ENCODE peak calls at places on chromosomes 2 and 18, in seven cellular contexts. W is body of pancreas; L is RWPE1; E is Panc1; V is mesothelial cell of epicardium; D is GM10248; I is CD4-positive, alpha-beta T cell. T is an unnamed sample.

GRCh38 chr2:127535422-127535901 is at the start of gene MYO7B:
- DNase-seq in W (no peak), E (no peak), L (no peak), D (no peak), I (no peak), V (no peak), T (no peak)

GRCh38 chr2:78718483-78718882 is 307.0 kb upstream of the REG3G start:
- DNase-seq in I (no peak), D (no peak), L (peak; percentile 5), W (no peak), V (no peak), E (no peak), T (no peak)

GRCh38 chr2:64065516-64065915 is 46.3 kb upstream of the VPS54 start:
- DNase-seq in V (no peak), W (no peak), D (no peak), L (no peak), E (no peak), I (no peak), T (no peak)

GRCh38 chr2:15562354-15563031 is 1.4 kb upstream of the NBAS start:
- DNase-seq in V (no peak), W (no peak), E (no peak), D (no peak), I (no peak), L (no peak), T (no peak)

GRCh38 chr2:45273412-45274189 is 264.3 kb upstream of the SIX2 start:
- DNase-seq in I (no peak), L (no peak), D (no peak), V (no peak), E (no peak), W (peak; percentile 67), T (no peak)

GRCh38 chr2:47631840-47632398 is 151.0 kb upstream of the MSH6 start:
- DNase-seq in L (peak; percentile 92), E (no peak), V (no peak), W (no peak), D (no peak), I (no peak), T (no peak)

GRCh38 chr18:75678662-75679061 is 251.2 kb upstream of the SMIM21 start:
- DNase-seq in E (no peak), V (no peak), L (no peak), D (no peak), I (no peak), W (no peak), T (no peak)

GRCh38 chr2:206971805-206972204 is 32.5 kb downstream of the CPO start:
- DNase-seq in E (no peak), L (no peak), D (no peak), W (peak; percentile 38), I (no peak), V (no peak), T (no peak)

GRCh38 chr2:11508279-11508678 is 25.6 kb upstream of the GREB1 start:
- DNase-seq in D (no peak), I (no peak), W (no peak), E (no peak), V (no peak), L (no peak), T (no peak)

GRCh38 chr2:174138161-174138560 is 110.2 kb downstream of the OLA1 start:
- DNase-seq in V (no peak), W (no peak), I (no peak), L (no peak), E (no peak), D (no peak), T (no peak)

GRCh38 chr2:231038483-231039293 is 1.4 kb downstream of the C2orf72 start:
- DNase-seq in V (no peak), I (no peak), D (no peak), E (no peak), W (no peak), L (no peak), T (no peak)

GRCh38 chr2:217941339-217941738 is 61.5 kb downstream of the TNS1 start:
- DNase-seq in L (no peak), W (no peak), D (no peak), I (no peak), V (no peak), E (no peak), T (no peak)

GRCh38 chr18:49447810-49448745 is 12.4 kb downstream of the DYM start:
- DNase-seq in W (no peak), E (no peak), V (no peak), I (no peak), D (no peak), L (peak; percentile 1), T (peak; percentile 32)

GRCh38 chr2:237473474-237474453 is 13.3 kb upstream of the MLPH start:
- DNase-seq in E (no peak), W (peak; percentile 56), I (no peak), V (no peak), L (no peak), D (no peak), T (no peak)

GRCh38 chr18:37689841-37690240 is 124.2 kb upstream of the CELF4 start:
- DNase-seq in L (no peak), V (no peak), W (no peak), E (no peak), D (no peak), I (no peak), T (no peak)

GRCh38 chr18:10085876-10086275 is 172.1 kb downstream of the VAPA start:
- DNase-seq in D (no peak), E (no peak), W (no peak), L (no peak), V (no peak), I (no peak), T (no peak)

GRCh38 chr2:171521361-171522056 is 765 bp upstream of the CYBRD1 start:
- DNase-seq in V (no peak), W (no peak), L (no peak), E (no peak), I (no peak), D (no peak), T (no peak)

GRCh38 chr2:38065502-38066135 is 10.3 kb downstream of the CYP1B1 start:
- DNase-seq in I (no peak), L (no peak), V (no peak), E (no peak), D (no peak), W (no peak), T (no peak)

GRCh38 chr18:39825485-39825884 is 2129.5 kb upstream of the PIK3C3 start:
- DNase-seq in D (no peak), W (no peak), I (no peak), L (no peak), E (no peak), V (no peak), T (no peak)

GRCh38 chr2:241586564-241587264 is 28.2 kb downstream of the BOK start:
- DNase-seq in L (no peak), E (no peak), D (no peak), I (no peak), V (no peak), W (no peak), T (no peak)

GRCh38 chr2:104863585-104864279 is 9.8 kb downstream of the POU3F3 start:
- DNase-seq in W (no peak), I (no peak), V (no peak), L (no peak), D (no peak), E (no peak), T (no peak)

DNA sequence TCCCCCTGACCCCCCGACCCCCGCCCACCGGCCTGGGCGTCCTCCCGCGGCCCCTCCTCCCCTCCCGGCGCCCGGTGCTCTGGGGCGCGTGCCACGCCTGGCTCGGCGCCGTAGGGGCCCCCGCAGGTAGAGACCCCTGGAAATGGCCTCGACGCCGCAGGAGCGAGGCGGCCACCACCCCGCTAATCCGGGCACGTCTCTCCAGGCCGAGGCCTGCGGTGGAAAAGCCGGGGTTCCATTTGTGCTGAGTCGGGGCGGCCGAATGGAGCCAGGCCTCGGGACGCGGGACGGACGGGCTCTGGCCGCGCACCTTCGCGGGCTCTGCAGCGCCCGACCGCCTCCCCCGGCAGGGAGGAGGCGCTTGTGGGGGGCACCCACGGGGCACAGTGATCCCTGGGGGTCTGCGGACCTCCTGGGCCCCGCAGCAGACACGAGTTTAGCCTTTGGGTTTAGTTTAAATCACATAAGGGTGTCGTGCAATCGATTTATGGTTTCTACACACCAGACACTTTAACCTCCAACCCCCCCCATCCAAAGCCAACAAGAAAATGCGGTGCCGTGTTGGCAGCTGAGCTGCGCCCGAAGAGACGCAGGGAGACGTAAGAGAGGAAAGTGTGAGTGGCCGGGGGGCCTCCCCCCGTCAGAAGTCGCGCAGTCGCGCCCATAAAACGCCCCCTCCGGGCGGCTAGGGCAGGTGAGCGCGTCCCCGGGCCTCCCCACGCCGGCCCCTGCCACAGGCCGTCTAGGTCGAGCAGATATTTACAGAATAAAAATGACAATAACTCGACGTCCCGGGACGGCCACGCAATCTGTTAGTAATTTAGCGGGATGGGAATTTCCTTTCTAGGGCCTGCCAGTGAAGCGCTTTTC is 1.1 kb upstream of the NFATC1 start:
- DNase-seq in L (peak; percentile 25), D (peak; percentile 67), E (no peak), V (no peak), I (no peak), W (no peak), T (peak; percentile 66)
- TF ChIP-seq CTCF in L (no peak), D (no peak), E (no peak), V (no peak), I (no peak), W (no peak), T (no peak)

GRCh38 chr2:61585383-61585782 is 47.2 kb upstream of the XPO1 start:
- DNase-seq in I (no peak), L (no peak), D (peak; percentile 56), E (no peak), V (no peak), W (no peak), T (peak; percentile 60)

DNA sequence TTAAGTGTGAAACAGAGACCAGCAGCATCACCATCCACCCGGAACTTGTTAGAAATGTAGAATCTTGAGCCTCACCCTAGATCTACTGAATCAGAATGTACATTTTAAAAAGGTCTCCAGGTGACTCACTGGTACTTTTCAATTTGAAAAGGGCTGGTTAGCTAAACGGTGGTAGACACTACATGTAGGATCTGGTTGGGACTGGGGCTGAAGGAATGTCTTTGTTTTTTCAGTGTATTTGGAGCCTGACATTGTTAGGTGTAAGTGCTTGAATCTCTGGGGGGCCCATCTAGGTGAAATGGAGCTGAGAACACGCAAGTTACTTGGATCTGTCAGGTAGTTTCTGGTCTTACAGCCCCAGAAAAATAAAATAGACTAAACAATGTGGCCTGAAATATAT is 44.0 kb upstream of the XPO1 start:
- DNase-seq in W (no peak), E (no peak), D (no peak), L (peak; percentile 19), I (no peak), V (no peak), T (no peak)
- TF ChIP-seq CTCF in W (no peak), E (no peak), D (no peak), L (no peak), I (no peak), V (no peak), T (no peak)

GRCh38 chr18:55586841-55587240 is 1.2 kb downstream of the TCF4 start:
- DNase-seq in V (no peak), L (no peak), E (no peak), D (no peak), I (no peak), W (no peak), T (peak; percentile 7)
- TF ChIP-seq CTCF in V (no peak), L (no peak), E (no peak), D (no peak), I (no peak), W (no peak), T (no peak)

DNA sequence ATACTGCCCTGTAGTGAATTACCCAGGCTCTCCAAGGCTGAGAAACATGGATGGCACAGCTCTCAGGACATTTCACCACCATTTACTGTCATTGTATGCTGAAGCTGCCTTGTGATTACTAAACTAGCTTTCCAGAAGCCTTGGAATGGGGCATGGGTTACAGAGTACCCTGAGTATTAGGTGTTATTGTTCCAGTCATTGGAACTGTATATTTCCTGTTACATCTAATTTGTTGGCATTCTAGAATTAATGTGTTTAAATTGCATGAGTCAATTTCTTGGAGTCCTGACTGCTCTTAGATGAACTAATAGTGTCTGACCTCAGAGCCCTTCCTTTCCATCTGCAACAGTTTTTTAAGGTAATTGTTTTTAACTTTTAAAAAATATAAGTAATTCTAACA is 9.0 kb downstream of the DGUOK start:
- DNase-seq in D (no peak), E (no peak), L (no peak), I (no peak), W (no peak), V (no peak), T (no peak)
- TF ChIP-seq CTCF in D (no peak), E (no peak), L (no peak), I (no peak), W (no peak), V (no peak), T (no peak)